ENCODE peak calls at places on chromosomes 12 and 14, in four cellular contexts. A, W, Z and C are unnamed samples.

GRCh38 chr12:103626498-103626897 is 39.4 kb downstream of the STAB2 start:
- DNase-seq in A (no peak), W (peak), Z (peak), C (peak)

GRCh38 chr12:64672925-64673409 is 62.7 kb downstream of the RASSF3 start:
- DNase-seq in A (no peak), W (no peak), Z (no peak), C (peak)

GRCh38 chr12:74846116-74846515 is 308.5 kb downstream of the ATXN7L3B start:
- DNase-seq in A (no peak), W (no peak), Z (no peak), C (no peak)

GRCh38 chr12:57694459-57695019 is 607 bp downstream of the OS9 start:
- DNase-seq in A (no peak), W (no peak), Z (no peak), C (no peak)

GRCh38 chr12:72077111-72077820 is 138.6 kb downstream of the TPH2 start:
- DNase-seq in A (no peak), W (peak), Z (no peak), C (no peak)

GRCh38 chr12:3602488-3602887 is 111.5 kb downstream of the PRMT8 start:
- DNase-seq in A (no peak), W (peak), Z (no peak), C (no peak)

GRCh38 chr14:23579739-23580138 is 1.1 kb upstream of the JPH4 start:
- DNase-seq in A (no peak), W (no peak), Z (no peak), C (no peak)

GRCh38 chr14:56237398-56237797 is 119.2 kb downstream of the PELI2 start:
- DNase-seq in A (no peak), W (no peak), Z (no peak), C (no peak)

GRCh38 chr14:101953151-101953550 is 11.2 kb upstream of the DYNC1H1 start:
- DNase-seq in A (no peak), W (no peak), Z (no peak), C (no peak)

GRCh38 chr12:120181991-120182631 is 12.4 kb downstream of the GCN1 start:
- DNase-seq in A (no peak), W (peak), Z (no peak), C (peak)

GRCh38 chr12:102567031-102567985 is 86.9 kb upstream of the IGF1 start:
- DNase-seq in A (no peak), W (peak), Z (no peak), C (peak)

GRCh38 chr14:50670196-50670875 is 2.2 kb upstream of the SAV1 start:
- DNase-seq in A (peak), W (peak), Z (peak), C (peak)

GRCh38 chr12:25958254-25959068 is at the start of gene RASSF8:
- DNase-seq in A (no peak), W (peak), Z (peak), C (peak)

GRCh38 chr14:78927261-78927660 is 757.1 kb downstream of the NRXN3 start:
- DNase-seq in A (no peak), W (peak), Z (no peak), C (no peak)

GRCh38 chr12:49539406-49540228 is 787 bp downstream of the KCNH3 start:
- DNase-seq in A (no peak), W (no peak), Z (peak), C (no peak)

GRCh38 chr14:100905166-100905565 is 1.6 kb upstream of the RTL1 start:
- DNase-seq in A (no peak), W (no peak), Z (no peak), C (no peak)

GRCh38 chr12:32995623-32996022 is 99.0 kb upstream of the PKP2 start:
- DNase-seq in A (no peak), W (no peak), Z (no peak), C (no peak)

GRCh38 chr12:33547084-33547483 is 107.5 kb upstream of the SYT10 start:
- DNase-seq in A (no peak), W (no peak), Z (no peak), C (no peak)

GRCh38 chr12:6688543-6688999 is 604 bp downstream of the ZNF384 start:
- DNase-seq in A (peak), W (no peak), Z (no peak), C (peak)

GRCh38 chr12:17204289-17205054 is 598.5 kb upstream of the LMO3 start:
- DNase-seq in A (no peak), W (peak), Z (peak), C (no peak)

GRCh38 chr14:105200074-105200473 is 19.0 kb upstream of the NUDT14 start:
- DNase-seq in A (no peak), W (no peak), Z (no peak), C (no peak)

GRCh38 chr12:58678753-58679152 is 241.6 kb downstream of the LRIG3 start:
- DNase-seq in A (no peak), W (no peak), Z (no peak), C (no peak)

GRCh38 chr12:50055831-50056628 is 1.4 kb upstream of the ASIC1 start:
- DNase-seq in A (no peak), W (peak), Z (peak), C (peak)

GRCh38 chr12:62537544-62537943 is 70.9 kb downstream of the MON2 start:
- DNase-seq in A (no peak), W (no peak), Z (no peak), C (peak)

DNA sequence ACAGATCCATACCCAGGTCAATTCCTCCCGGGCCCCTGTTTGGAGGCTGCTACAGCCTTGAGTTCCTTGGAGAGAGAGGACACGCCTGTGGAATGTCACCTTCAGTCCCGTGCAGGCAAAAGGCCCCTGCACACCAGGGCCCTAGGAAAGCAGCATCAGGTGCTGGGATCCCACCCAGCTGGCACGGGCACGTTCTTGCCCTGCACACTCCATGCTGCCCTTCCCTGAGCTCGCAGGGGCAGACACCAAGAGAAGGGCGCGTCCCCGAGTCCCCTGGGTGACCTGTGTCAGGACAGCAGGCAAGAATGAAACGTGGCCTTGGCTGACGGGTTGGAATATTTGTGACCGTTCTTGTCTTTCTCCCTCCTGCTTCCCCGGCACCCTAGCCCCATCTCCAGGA is 67.7 kb downstream of the TSPAN11 start:
- DNase-seq in A (no peak), W (no peak), Z (no peak), C (no peak)
- H4K5ac ChIP-seq in A (no peak), W (no peak), Z (no peak), C (no peak)

GRCh38 chr12:27821259-27821973 is 41.4 kb upstream of the MANSC4 start:
- DNase-seq in A (peak), W (peak), Z (peak), C (peak)
- H4K5ac ChIP-seq in A (no peak), W (no peak), Z (no peak), C (no peak)

DNA sequence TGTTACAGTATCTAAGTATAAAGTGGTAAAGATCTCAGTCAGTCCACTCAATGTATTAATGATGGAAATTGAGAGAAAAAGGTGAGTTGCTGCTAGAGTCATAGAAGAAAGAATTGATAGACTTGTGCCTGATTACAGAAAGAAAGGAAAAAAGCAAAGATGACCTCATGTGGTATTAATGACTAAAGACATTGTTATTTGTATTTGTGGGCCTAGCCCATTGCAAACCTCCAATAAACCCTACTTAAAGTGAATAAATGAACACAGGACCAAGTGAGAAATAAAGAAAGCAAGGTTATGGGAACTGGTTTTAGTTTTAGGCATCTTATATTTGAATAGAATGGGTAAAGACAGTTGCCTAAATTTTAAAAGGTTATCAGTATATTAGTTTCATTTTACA is 105.5 kb downstream of the SYT1 start:
- DNase-seq in A (no peak), W (no peak), Z (no peak), C (peak)
- H4K5ac ChIP-seq in A (no peak), W (no peak), Z (no peak), C (no peak)

GRCh38 chr12:129964826-129965457 is 61.1 kb upstream of the TMEM132D start:
- DNase-seq in A (no peak), W (no peak), Z (no peak), C (no peak)
- H4K5ac ChIP-seq in A (no peak), W (no peak), Z (no peak), C (no peak)

DNA sequence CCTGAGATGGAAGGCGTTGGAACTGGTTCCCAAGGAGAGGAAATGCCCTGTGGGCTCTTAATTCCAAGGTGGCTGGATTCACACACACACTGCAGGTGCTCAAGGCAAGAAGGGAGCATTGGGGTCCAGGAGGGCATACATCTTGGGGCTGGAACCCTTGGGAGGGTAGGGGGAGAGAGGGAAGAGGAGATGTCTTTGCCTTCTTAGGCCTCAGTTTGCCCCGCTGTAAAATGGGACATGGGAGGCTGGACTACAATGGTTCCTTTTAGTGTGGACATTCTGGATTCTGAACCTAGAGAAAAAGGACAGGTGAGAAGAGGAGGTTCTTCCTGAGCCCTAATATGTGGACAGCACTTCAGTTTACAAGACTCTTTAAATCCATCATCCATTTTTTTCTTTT is 43.8 kb downstream of the CALM1 start:
- DNase-seq in A (no peak), W (no peak), Z (no peak), C (no peak)
- H4K5ac ChIP-seq in A (no peak), W (no peak), Z (no peak), C (no peak)